ENCODE peak calls at places on chromosomes 5 and 9, in six cellular contexts. J is dorsolateral prefrontal cortex; T is naive thymus-derived CD4-positive, alpha-beta T cell; N is stimulated activated CD8-positive, alpha-beta memory T cell treated with anti-CD3 and anti-CD28 coated beads, Interleukin-7, amount 100 ng/mL, for 48 hours; Y is NCI-H2081; Z is SK-MEL-5. L is an unnamed sample.

GRCh38 chr5:1466631-1467265 is 21.5 kb upstream of the SLC6A3 start:
- DNase-seq in Y (no peak), N (no peak), J (no peak), Z (no peak), T (no peak), L (no peak)

GRCh38 chr5:96861044-96861443 is 15.3 kb upstream of the ERAP2 start:
- DNase-seq in N (no peak), T (no peak), Z (no peak), J (no peak), Y (no peak), L (no peak)

GRCh38 chr5:1282139-1282992 is 12.5 kb downstream of the TERT start:
- DNase-seq in N (no peak), Z (no peak), Y (no peak), J (no peak), T (no peak), L (no peak)

GRCh38 chr5:154646841-154647759 is 108.1 kb upstream of the LARP1 start:
- DNase-seq in T (no peak), N (peak), J (no peak), Z (no peak), Y (no peak), L (peak)

GRCh38 chr5:575636-576035 is 36.5 kb upstream of the CEP72 start:
- DNase-seq in T (no peak), Y (no peak), Z (no peak), N (no peak), J (no peak), L (no peak)

GRCh38 chr5:143636951-143637528 is 174.9 kb upstream of the HMHB1 start:
- DNase-seq in Y (no peak), Z (no peak), N (no peak), T (no peak), J (no peak), L (no peak)

GRCh38 chr9:131731237-131731995 is 8.5 kb downstream of the RAPGEF1 start:
- DNase-seq in Z (peak), Y (no peak), N (no peak), J (no peak), T (no peak), L (no peak)

GRCh38 chr5:854217-854616 is 3.4 kb upstream of the ZDHHC11 start:
- DNase-seq in Z (no peak), Y (no peak), N (no peak), T (no peak), J (no peak), L (no peak)

GRCh38 chr5:102794677-102795331 is 39.7 kb downstream of the PAM start:
- DNase-seq in N (no peak), Z (no peak), J (no peak), T (no peak), Y (peak), L (no peak)

GRCh38 chr9:99299214-99300102 is 77.4 kb downstream of the SEC61B start:
- DNase-seq in T (no peak), J (no peak), N (no peak), Y (peak), Z (peak), L (no peak)

GRCh38 chr5:149320791-149321330 is 24.4 kb upstream of the GRPEL2 start:
- DNase-seq in J (peak), N (no peak), Y (peak), T (no peak), Z (peak), L (no peak)

GRCh38 chr9:4594994-4595393 is 67.1 kb upstream of the PLPP6 start:
- DNase-seq in Y (no peak), T (no peak), J (no peak), N (no peak), Z (no peak), L (no peak)

GRCh38 chr5:130479045-130479804 is 575.0 kb downstream of the CHSY3 start:
- DNase-seq in T (no peak), J (no peak), N (no peak), Z (peak), Y (no peak), L (no peak)

GRCh38 chr5:126801992-126802294 is 25.0 kb downstream of the LMNB1 start:
- DNase-seq in Z (peak), T (no peak), N (no peak), J (no peak), Y (no peak), L (no peak)

GRCh38 chr5:76971471-76971870 is 18.6 kb downstream of the CRHBP start:
- DNase-seq in Z (no peak), J (no peak), T (no peak), Y (no peak), N (no peak), L (no peak)

GRCh38 chr9:127721391-127721821 is 5.5 kb downstream of the TTC16 start:
- DNase-seq in Z (no peak), T (no peak), J (no peak), N (no peak), Y (peak), L (no peak)

GRCh38 chr9:16543691-16544090 is 326.8 kb downstream of the BNC2 start:
- DNase-seq in Y (no peak), Z (no peak), J (no peak), N (no peak), T (no peak), L (no peak)

GRCh38 chr9:22343218-22343611 is 103.4 kb upstream of the DMRTA1 start:
- DNase-seq in J (no peak), N (no peak), T (no peak), Y (no peak), Z (no peak), L (no peak)

GRCh38 chr9:131034268-131034667 is 25.3 kb downstream of the LAMC3 start:
- DNase-seq in Y (no peak), N (no peak), T (no peak), J (no peak), Z (no peak), L (no peak)

GRCh38 chr5:150645070-150645700 is 4.7 kb downstream of the SYNPO start:
- DNase-seq in Y (no peak), N (no peak), Z (peak), J (no peak), T (no peak), L (no peak)

GRCh38 chr5:51618234-51618633 is 235.0 kb downstream of the ISL1 start:
- DNase-seq in J (no peak), Z (no peak), N (no peak), T (no peak), Y (no peak), L (no peak)

GRCh38 chr5:71587709-71588532 is 781 bp downstream of the MCCC2 start:
- DNase-seq in T (no peak), Z (no peak), J (no peak), N (no peak), Y (no peak), L (no peak)

GRCh38 chr9:38287420-38287985 is 105.0 kb upstream of the ALDH1B1 start:
- DNase-seq in J (no peak), T (no peak), Y (no peak), Z (no peak), N (no peak), L (no peak)

GRCh38 chr9:21160178-21160577 is 6.3 kb downstream of the IFNA21 start:
- DNase-seq in N (peak), T (no peak), Y (peak), J (no peak), Z (no peak), L (no peak)

GRCh38 chr9:95623614-95624013 is 106.8 kb upstream of the PTCH1 start:
- DNase-seq in N (no peak), Y (no peak), Z (no peak), T (no peak), J (no peak), L (no peak)